ENCODE peak calls at places on chromosome 3, in five cellular contexts. T is psoas muscle, F is brain microvascular endothelial cell, K is A549, P is GM13976. H is an unnamed sample.

GRCh38 chr3:127718916-127719290 is 46.2 kb downstream of the ABTB1 start:
- DNase-seq in F (no peak), K (no peak), P (no peak), T (no peak), H (no peak)

GRCh38 chr3:155778441-155778840 is 27.6 kb downstream of the C3orf33 start:
- DNase-seq in K (no peak), T (no peak), F (no peak), P (no peak), H (no peak)

GRCh38 chr3:9352917-9353823 is 9.7 kb upstream of the THUMPD3 start:
- DNase-seq in K (peak), F (peak), T (peak), P (peak), H (peak)

GRCh38 chr3:47259114-47259513 is 23.5 kb downstream of the KIF9 start:
- DNase-seq in K (no peak), F (no peak), T (no peak), P (no peak), H (no peak)

GRCh38 chr3:47974974-47975470 is 41.2 kb downstream of the MAP4 start:
- DNase-seq in F (no peak), P (no peak), K (no peak), T (no peak), H (no peak)

GRCh38 chr3:41174703-41174964 is 24.7 kb upstream of the CTNNB1 start:
- DNase-seq in K (no peak), T (no peak), P (no peak), F (no peak), H (no peak)

GRCh38 chr3:71542548-71543370 is 40.8 kb downstream of the FOXP1 start:
- DNase-seq in K (peak), P (no peak), F (peak), T (peak), H (no peak)

GRCh38 chr3:108017587-108017986 is 73.2 kb downstream of the CD47 start:
- DNase-seq in F (no peak), P (no peak), T (no peak), K (no peak), H (no peak)

GRCh38 chr3:156171517-156172267 is 51.3 kb downstream of the KCNAB1 start:
- DNase-seq in P (no peak), K (no peak), F (no peak), T (no peak), H (no peak)

GRCh38 chr3:193870376-193871092 is 265.4 kb upstream of the HES1 start:
- DNase-seq in K (no peak), P (no peak), F (no peak), T (no peak), H (peak)

GRCh38 chr3:122785231-122785630 is 8.4 kb downstream of the HSPBAP1 start:
- DNase-seq in K (no peak), T (no peak), F (no peak), P (no peak), H (peak)

GRCh38 chr3:66592061-66592875 is 91.4 kb upstream of the LRIG1 start:
- DNase-seq in K (no peak), P (no peak), T (no peak), F (no peak), H (no peak)

GRCh38 chr3:32193101-32193500 is 45.4 kb upstream of the CMTM8 start:
- DNase-seq in F (no peak), T (no peak), P (no peak), K (no peak), H (no peak)

GRCh38 chr3:53850895-53851294 is 4.5 kb downstream of the IL17RB start:
- DNase-seq in K (no peak), F (peak), T (no peak), P (no peak), H (no peak)

GRCh38 chr3:187318819-187319616 is 27.5 kb upstream of the MASP1 start:
- DNase-seq in K (peak), T (no peak), P (peak), F (peak), H (peak)

GRCh38 chr3:8094415-8094814 is 407.2 kb upstream of the LMCD1 start:
- DNase-seq in F (no peak), T (no peak), P (no peak), K (no peak), H (no peak)

GRCh38 chr3:12370758-12371157 is 81.9 kb downstream of the PPARG start:
- DNase-seq in K (peak), F (no peak), P (no peak), T (no peak), H (no peak)

GRCh38 chr3:30502742-30503073 is 103.7 kb upstream of the TGFBR2 start:
- DNase-seq in P (no peak), K (no peak), T (no peak), F (no peak), H (no peak)

GRCh38 chr3:104596054-104596453 is 770.7 kb upstream of the ALCAM start:
- DNase-seq in K (no peak), T (no peak), F (no peak), P (no peak), H (no peak)

GRCh38 chr3:134625885-134626741 is 24.7 kb downstream of the KY start:
- DNase-seq in F (no peak), P (no peak), T (no peak), K (no peak), H (no peak)

GRCh38 chr3:193593666-193594025 is 638 bp downstream of the OPA1 start:
- DNase-seq in K (peak), T (no peak), P (peak), F (peak), H (no peak)

GRCh38 chr3:117011687-117012250 is 302.2 kb downstream of the TUSC7 start:
- DNase-seq in P (no peak), K (no peak), F (no peak), T (no peak), H (no peak)

GRCh38 chr3:111936191-111936841 is 42.5 kb upstream of the ABHD10 start:
- DNase-seq in K (peak), F (peak), T (no peak), P (no peak), H (no peak)

GRCh38 chr3:182118081-182118480 is 406.4 kb downstream of the SOX2 start:
- DNase-seq in K (no peak), F (no peak), T (no peak), P (no peak), H (peak)

GRCh38 chr3:112813723-112814171 is 32.9 kb downstream of the CD200R1L start:
- DNase-seq in T (no peak), F (no peak), K (no peak), P (no peak), H (no peak)

GRCh38 chr3:56415672-56416071 is 52.6 kb downstream of the ERC2 start:
- DNase-seq in F (no peak), K (no peak), T (no peak), P (no peak), H (no peak)

GRCh38 chr3:55423888-55424287 is 63.2 kb downstream of the WNT5A start:
- DNase-seq in F (no peak), K (no peak), T (no peak), P (no peak), H (no peak)

GRCh38 chr3:56914646-56915045 is 112.9 kb upstream of the ARHGEF3 start:
- DNase-seq in F (no peak), P (no peak), K (no peak), T (no peak), H (no peak)

GRCh38 chr3:125651246-125651645 is 55.9 kb upstream of the OSBPL11 start:
- DNase-seq in T (no peak), F (peak), P (no peak), K (peak), H (no peak)

GRCh38 chr3:72782521-72782920 is 65.7 kb downstream of the SHQ1 start:
- DNase-seq in P (no peak), K (no peak), F (no peak), T (no peak), H (no peak)

GRCh38 chr3:64209866-64210609 is 15.2 kb downstream of the PRICKLE2 start:
- DNase-seq in P (no peak), K (no peak), T (peak), F (no peak), H (no peak)

GRCh38 chr3:42906905-42907183 is 902 bp downstream of the ZNF662 start:
- DNase-seq in P (no peak), K (no peak), F (no peak), T (no peak), H (no peak)

GRCh38 chr3:197575362-197575761 is 19.6 kb upstream of the BDH1 start:
- DNase-seq in P (no peak), F (no peak), K (no peak), T (no peak), H (no peak)

GRCh38 chr3:17459470-17459993 is 282.9 kb downstream of the TBC1D5 start:
- DNase-seq in T (no peak), F (no peak), P (no peak), K (no peak), H (no peak)
- TF ChIP-seq CTCF in T (no peak), F (no peak), P (no peak), K (no peak), H (no peak)

GRCh38 chr3:27486328-27486727 is 2.1 kb upstream of the SLC4A7 start:
- DNase-seq in P (no peak), F (no peak), K (no peak), T (no peak), H (no peak)

GRCh38 chr3:27483117-27484001 is 825 bp downstream of the SLC4A7 start:
- DNase-seq in P (peak), K (peak), F (peak), T (peak), H (peak)

GRCh38 chr3:27485853-27486252 is 1.7 kb upstream of the SLC4A7 start:
- DNase-seq in T (no peak), F (no peak), P (no peak), K (no peak), H (no peak)

GRCh38 chr3:27487383-27487782 is 3.2 kb upstream of the SLC4A7 start:
- DNase-seq in T (no peak), P (no peak), K (no peak), F (no peak), H (no peak)

DNA sequence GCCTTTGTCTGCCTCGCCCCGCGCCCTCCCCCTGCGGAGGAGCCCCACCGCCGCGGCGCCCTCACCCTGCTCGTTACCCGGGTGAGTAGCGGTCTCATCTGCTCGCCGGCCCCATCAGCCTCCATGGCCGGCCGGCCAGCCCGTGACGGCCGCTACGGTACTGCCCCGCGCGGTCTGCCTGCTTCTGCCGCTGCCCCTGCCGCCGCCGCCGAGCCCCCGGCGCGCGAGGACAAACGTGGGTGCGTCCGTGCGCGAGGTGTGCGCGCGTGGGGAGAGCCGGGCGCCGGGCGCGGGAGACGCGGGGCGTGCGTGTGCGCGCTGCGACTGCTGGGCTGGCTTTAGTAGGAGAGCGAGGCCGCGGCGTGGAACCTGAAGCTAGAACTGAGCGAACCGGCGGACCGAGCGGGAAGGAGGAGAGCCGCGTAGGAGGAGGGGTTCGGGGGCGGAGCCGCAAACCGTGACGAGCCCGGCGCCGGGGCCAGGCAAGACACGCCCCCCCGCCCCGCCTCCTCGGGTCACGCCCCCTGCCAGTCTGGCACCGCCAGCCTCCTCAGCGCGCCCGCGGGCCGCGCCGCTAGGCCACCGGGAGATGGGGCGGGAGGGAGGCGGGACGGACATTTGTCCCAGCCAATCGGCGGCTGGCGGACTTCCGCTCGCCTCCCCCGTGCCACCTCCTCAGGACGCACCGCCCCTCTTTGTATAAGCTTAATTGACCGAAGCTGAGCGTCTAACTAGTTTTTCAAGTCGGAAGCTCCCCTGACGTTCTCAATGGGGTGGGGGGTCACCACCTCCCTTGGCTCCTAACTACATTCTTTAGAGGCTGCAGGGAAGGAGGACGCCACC is at the start of gene SLC4A7:
- DNase-seq in F (peak), K (peak), P (peak), T (peak), H (peak)
- TF ChIP-seq CTCF in F (no peak), K (no peak), P (no peak), T (no peak), H (no peak)

GRCh38 chr3:52198643-52199608 is 966 bp downstream of the ALAS1 start:
- DNase-seq in T (no peak), P (no peak), K (no peak), F (no peak), H (no peak)

GRCh38 chr3:52196977-52197376 is 983 bp upstream of the ALAS1 start:
- DNase-seq in F (no peak), T (no peak), K (peak), P (no peak), H (peak)

GRCh38 chr3:52195823-52196331 is 2.1 kb upstream of the ALAS1 start:
- DNase-seq in P (no peak), F (no peak), K (no peak), T (no peak), H (peak)

GRCh38 chr3:52197499-52197841 is 490 bp upstream of the ALAS1 start:
- DNase-seq in P (no peak), F (no peak), K (no peak), T (no peak), H (no peak)

GRCh38 chr3:52197842-52198625 is at the start of gene ALAS1:
- DNase-seq in F (peak), K (peak), P (peak), T (peak), H (peak)
- TF ChIP-seq CTCF in F (peak), K (no peak), P (no peak), T (peak), H (no peak)

GRCh38 chr3:102745881-102746280 is 311.1 kb downstream of the ZPLD1 start:
- DNase-seq in P (no peak), F (no peak), K (peak), T (no peak), H (no peak)
- TF ChIP-seq CTCF in P (no peak), F (no peak), K (peak), T (no peak), H (no peak)

DNA sequence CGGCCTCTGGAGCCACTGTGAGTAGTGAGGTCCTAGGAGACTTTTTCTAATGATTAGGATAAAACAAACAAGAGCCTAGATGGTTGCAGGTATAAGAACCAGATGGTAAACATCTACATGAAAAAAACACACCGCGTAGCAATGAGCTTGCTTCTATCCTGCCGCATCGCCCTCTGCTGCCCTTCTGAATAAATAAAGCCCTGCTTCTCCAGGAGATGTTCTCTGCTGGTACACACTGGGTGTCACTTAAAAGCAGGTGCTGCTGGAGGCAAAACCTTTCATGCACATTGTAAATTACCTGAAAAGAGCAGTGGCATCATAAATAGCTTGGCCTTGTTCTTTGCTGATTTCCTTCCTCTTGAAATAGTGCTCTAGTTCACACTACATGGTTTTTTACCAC is 164.4 kb upstream of the TOPAZ1 start:
- DNase-seq in F (no peak), T (no peak), P (no peak), K (no peak), H (no peak)
- TF ChIP-seq CTCF in F (peak), T (no peak), P (no peak), K (no peak), H (no peak)

GRCh38 chr3:128859573-128860154 is 19.8 kb upstream of the ACAD9 start:
- DNase-seq in F (no peak), K (peak), T (no peak), P (no peak), H (no peak)

GRCh38 chr3:128864351-128864811 is 15.0 kb upstream of the ACAD9 start:
- DNase-seq in P (no peak), F (no peak), T (no peak), K (no peak), H (no peak)

GRCh38 chr3:128867200-128868125 is 12.0 kb upstream of the ACAD9 start:
- DNase-seq in P (no peak), T (no peak), F (no peak), K (no peak), H (no peak)

GRCh38 chr3:128861491-128861890 is 17.9 kb upstream of the ACAD9 start:
- DNase-seq in P (no peak), K (no peak), F (no peak), T (no peak), H (no peak)

GRCh38 chr3:128863560-128863959 is 15.9 kb upstream of the ACAD9 start:
- DNase-seq in P (no peak), K (no peak), T (no peak), F (no peak), H (no peak)
- TF ChIP-seq CTCF in P (no peak), K (no peak), T (no peak), F (peak), H (no peak)

DNA sequence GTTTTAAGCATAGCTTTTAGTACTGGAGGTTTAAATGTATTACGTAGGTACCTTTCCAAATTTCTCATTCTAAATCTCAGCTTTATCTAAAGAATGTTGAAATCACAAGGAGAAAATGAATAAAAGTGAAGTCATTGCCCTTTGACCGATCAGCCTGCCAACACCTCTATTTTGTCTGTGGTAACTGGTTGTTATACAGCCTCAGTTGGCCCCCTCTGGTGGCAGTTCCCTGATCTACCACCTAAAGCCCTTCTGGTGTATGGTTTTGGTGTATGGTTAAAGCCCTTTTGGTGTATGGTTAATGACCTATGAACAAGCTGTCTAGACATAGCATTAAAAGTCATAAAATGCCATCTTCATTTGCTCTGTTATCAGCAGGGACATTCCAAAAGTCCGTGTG is 378.2 kb upstream of the AZI2 start:
- DNase-seq in K (peak), F (peak), P (peak), T (peak), H (peak)
- TF ChIP-seq CTCF in K (peak), F (peak), P (peak), T (peak), H (peak)